ENCODE peak calls at places on chromosomes 6 and 20, in seven cellular contexts. One of them, this sample, is unnamed.

GRCh38 chr6:133394630-133395029 is 153.5 kb downstream of the EYA4 start:
- DNase-seq in AG04450: no peak
- DNase-seq in HFFc6: no peak
- DNase-seq in HFF-Myc: no peak
- DNase-seq in RWPE1: no peak
- DNase-seq in endothelial cell of umbilical vein: no peak
- DNase-seq in uterus: no peak
- DNase-seq in this sample: no peak

GRCh38 chr6:158076548-158076947 is 91.5 kb downstream of the SERAC1 start:
- DNase-seq in RWPE1: no peak
- DNase-seq in uterus: no peak
- DNase-seq in HFFc6: no peak
- DNase-seq in AG04450: no peak
- DNase-seq in endothelial cell of umbilical vein: no peak
- DNase-seq in HFF-Myc: no peak
- DNase-seq in this sample: no peak

GRCh38 chr6:159686697-159687096 is 6.3 kb downstream of the SOD2 start:
- DNase-seq in HFFc6: no peak
- DNase-seq in AG04450: no peak
- DNase-seq in uterus: no peak
- DNase-seq in RWPE1: no peak
- DNase-seq in endothelial cell of umbilical vein: no peak
- DNase-seq in HFF-Myc: no peak
- DNase-seq in this sample: no peak

GRCh38 chr20:5354871-5355270 is 38.1 kb upstream of the PROKR2 start:
- DNase-seq in AG04450: no peak
- DNase-seq in HFF-Myc: no peak
- DNase-seq in uterus: no peak
- DNase-seq in endothelial cell of umbilical vein: no peak
- DNase-seq in HFFc6: no peak
- DNase-seq in RWPE1: no peak
- DNase-seq in this sample: no peak

GRCh38 chr6:159065751-159066329 is 21.0 kb upstream of the TAGAP start:
- DNase-seq in AG04450: no peak
- DNase-seq in uterus: no peak
- DNase-seq in endothelial cell of umbilical vein: no peak
- DNase-seq in HFFc6: no peak
- DNase-seq in HFF-Myc: no peak
- DNase-seq in RWPE1: no peak
- DNase-seq in this sample: no peak

GRCh38 chr6:13407709-13408695 is 79.4 kb downstream of the GFOD1 start:
- DNase-seq in HFFc6: peak; percentile 74
- DNase-seq in endothelial cell of umbilical vein: no peak
- DNase-seq in uterus: no peak
- DNase-seq in HFF-Myc: no peak
- DNase-seq in AG04450: peak; percentile 54
- DNase-seq in RWPE1: peak; percentile 93
- DNase-seq in this sample: peak; percentile 41

GRCh38 chr6:41581381-41581991 is 35.3 kb downstream of the FOXP4 start:
- DNase-seq in uterus: peak; percentile 35
- DNase-seq in RWPE1: peak; percentile 79
- DNase-seq in endothelial cell of umbilical vein: peak; percentile 85
- DNase-seq in HFF-Myc: no peak
- DNase-seq in HFFc6: peak; percentile 86
- DNase-seq in AG04450: peak; percentile 59
- DNase-seq in this sample: no peak

GRCh38 chr6:26268659-26269402 is 96.2 kb upstream of the BTN3A2 start:
- DNase-seq in HFF-Myc: no peak
- DNase-seq in AG04450: no peak
- DNase-seq in endothelial cell of umbilical vein: no peak
- DNase-seq in RWPE1: peak; percentile 84
- DNase-seq in uterus: no peak
- DNase-seq in HFFc6: peak; percentile 57
- DNase-seq in this sample: no peak

GRCh38 chr6:296151-297122 is 4.2 kb downstream of the DUSP22 start:
- DNase-seq in HFF-Myc: no peak
- DNase-seq in endothelial cell of umbilical vein: peak; percentile 63
- DNase-seq in AG04450: no peak
- DNase-seq in RWPE1: no peak
- DNase-seq in HFFc6: no peak
- DNase-seq in uterus: no peak
- DNase-seq in this sample: no peak

GRCh38 chr20:40571625-40572024 is 117.4 kb downstream of the MAFB start:
- DNase-seq in RWPE1: no peak
- DNase-seq in endothelial cell of umbilical vein: no peak
- DNase-seq in HFF-Myc: no peak
- DNase-seq in uterus: no peak
- DNase-seq in AG04450: no peak
- DNase-seq in HFFc6: no peak
- DNase-seq in this sample: no peak

GRCh38 chr6:6993503-6994237 is 114.1 kb upstream of the RREB1 start:
- DNase-seq in RWPE1: no peak
- DNase-seq in endothelial cell of umbilical vein: no peak
- DNase-seq in HFFc6: no peak
- DNase-seq in uterus: no peak
- DNase-seq in AG04450: no peak
- DNase-seq in HFF-Myc: no peak
- DNase-seq in this sample: no peak

GRCh38 chr6:30264731-30265130 is 51.5 kb upstream of the TRIM26 start:
- DNase-seq in HFF-Myc: no peak
- DNase-seq in HFFc6: peak; percentile 20
- DNase-seq in endothelial cell of umbilical vein: no peak
- DNase-seq in RWPE1: no peak
- DNase-seq in uterus: no peak
- DNase-seq in AG04450: no peak
- DNase-seq in this sample: peak; percentile 33

GRCh38 chr6:131600696-131601095 is 27.3 kb downstream of the MED23 start:
- DNase-seq in RWPE1: no peak
- DNase-seq in AG04450: no peak
- DNase-seq in HFFc6: no peak
- DNase-seq in endothelial cell of umbilical vein: no peak
- DNase-seq in HFF-Myc: no peak
- DNase-seq in uterus: no peak
- DNase-seq in this sample: no peak

GRCh38 chr6:137218473-137218916 is 690 bp downstream of the IFNGR1 start:
- DNase-seq in uterus: no peak
- DNase-seq in HFFc6: peak; percentile 89
- DNase-seq in HFF-Myc: no peak
- DNase-seq in endothelial cell of umbilical vein: peak; percentile 59
- DNase-seq in AG04450: no peak
- DNase-seq in RWPE1: peak; percentile 61
- DNase-seq in this sample: no peak

GRCh38 chr6:53813801-53814200 is 19.0 kb downstream of the LRRC1 start:
- DNase-seq in HFF-Myc: no peak
- DNase-seq in AG04450: no peak
- DNase-seq in endothelial cell of umbilical vein: no peak
- DNase-seq in uterus: no peak
- DNase-seq in HFFc6: no peak
- DNase-seq in RWPE1: no peak
- DNase-seq in this sample: no peak

GRCh38 chr6:139759086-139759485 is 384.6 kb upstream of the CITED2 start:
- DNase-seq in AG04450: no peak
- DNase-seq in HFF-Myc: no peak
- DNase-seq in HFFc6: no peak
- DNase-seq in RWPE1: no peak
- DNase-seq in endothelial cell of umbilical vein: no peak
- DNase-seq in uterus: no peak
- DNase-seq in this sample: no peak

GRCh38 chr6:35152067-35152707 is 11.0 kb upstream of the TCP11 start:
- DNase-seq in RWPE1: no peak
- DNase-seq in AG04450: no peak
- DNase-seq in HFFc6: no peak
- DNase-seq in endothelial cell of umbilical vein: no peak
- DNase-seq in uterus: no peak
- DNase-seq in HFF-Myc: no peak
- DNase-seq in this sample: no peak

GRCh38 chr6:6164367-6164766 is 156.1 kb downstream of the F13A1 start:
- DNase-seq in RWPE1: no peak
- DNase-seq in HFF-Myc: no peak
- DNase-seq in HFFc6: no peak
- DNase-seq in uterus: no peak
- DNase-seq in endothelial cell of umbilical vein: no peak
- DNase-seq in AG04450: no peak
- DNase-seq in this sample: no peak

GRCh38 chr20:35715611-35716010 is 16.4 kb downstream of the ROMO1 start:
- DNase-seq in HFFc6: no peak
- DNase-seq in RWPE1: no peak
- DNase-seq in AG04450: no peak
- DNase-seq in HFF-Myc: no peak
- DNase-seq in uterus: no peak
- DNase-seq in endothelial cell of umbilical vein: no peak
- DNase-seq in this sample: no peak

GRCh38 chr6:1039191-1039590 is 272.7 kb upstream of the FOXQ1 start:
- DNase-seq in RWPE1: peak; percentile 76
- DNase-seq in AG04450: no peak
- DNase-seq in uterus: no peak
- DNase-seq in HFF-Myc: no peak
- DNase-seq in endothelial cell of umbilical vein: no peak
- DNase-seq in HFFc6: no peak
- DNase-seq in this sample: no peak

GRCh38 chr20:40646321-40647212 is 42.5 kb downstream of the MAFB start:
- DNase-seq in endothelial cell of umbilical vein: peak; percentile 64
- DNase-seq in AG04450: no peak
- DNase-seq in HFFc6: no peak
- DNase-seq in RWPE1: no peak
- DNase-seq in HFF-Myc: no peak
- DNase-seq in uterus: no peak
- DNase-seq in this sample: no peak

GRCh38 chr6:145891565-145891964 is 72.6 kb downstream of the SHPRH start:
- DNase-seq in HFF-Myc: no peak
- DNase-seq in RWPE1: no peak
- DNase-seq in HFFc6: peak; percentile 22
- DNase-seq in endothelial cell of umbilical vein: no peak
- DNase-seq in uterus: no peak
- DNase-seq in AG04450: no peak
- DNase-seq in this sample: peak; percentile 21

DNA sequence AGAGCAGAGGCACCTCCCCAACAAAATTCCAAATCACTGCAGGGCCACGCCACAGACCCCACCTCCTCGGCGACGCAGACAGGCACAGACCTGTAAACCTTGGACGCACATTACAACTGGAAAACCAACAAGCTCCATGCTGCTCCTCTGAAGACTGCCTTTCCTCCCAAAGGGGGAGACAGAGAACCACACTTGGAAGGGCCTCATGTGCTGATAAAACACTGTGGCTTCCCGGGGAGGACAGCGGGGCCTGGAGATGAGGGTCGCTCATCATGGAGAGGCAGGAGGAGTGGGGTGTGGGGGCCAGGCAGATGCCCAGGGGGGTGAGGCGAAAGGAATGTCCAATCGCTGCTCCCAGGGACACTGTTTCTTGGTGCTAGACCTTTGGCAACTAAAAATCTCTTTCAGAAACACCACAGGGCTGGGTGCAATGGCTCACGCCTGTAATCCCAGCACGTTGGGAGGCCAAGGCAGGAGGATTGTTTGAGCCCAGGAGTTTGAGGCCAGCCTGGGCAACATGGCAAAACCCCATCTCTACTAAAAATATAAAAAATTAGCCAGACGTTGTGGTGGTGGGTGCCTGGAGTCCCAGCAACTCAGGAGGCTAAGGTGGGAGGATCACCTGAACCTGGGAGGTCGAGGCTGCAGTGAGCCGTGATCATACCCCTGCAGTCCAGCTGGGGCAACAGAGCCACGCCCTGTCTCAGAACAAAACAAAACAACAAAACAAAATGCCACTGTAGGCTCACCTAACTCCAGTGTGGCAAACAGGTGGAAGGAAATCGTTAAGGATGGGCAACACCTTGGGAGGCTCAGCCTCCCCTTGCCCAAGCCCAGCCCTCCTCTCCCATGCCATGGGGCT is 53.8 kb downstream of the ABHD12 start:
- DNase-seq in AG04450: no peak
- DNase-seq in RWPE1: peak; percentile 73
- DNase-seq in HFFc6: peak; percentile 20
- DNase-seq in endothelial cell of umbilical vein: no peak
- DNase-seq in uterus: no peak
- DNase-seq in HFF-Myc: no peak
- DNase-seq in this sample: no peak
- TF ChIP-seq CTCF in AG04450: peak; percentile 59
- TF ChIP-seq CTCF in RWPE1: peak; percentile 79
- TF ChIP-seq CTCF in HFFc6: peak; percentile 63
- TF ChIP-seq CTCF in endothelial cell of umbilical vein: no peak
- TF ChIP-seq CTCF in uterus: no peak
- TF ChIP-seq CTCF in HFF-Myc: peak; percentile 48
- TF ChIP-seq CTCF in this sample: peak; percentile 49

DNA sequence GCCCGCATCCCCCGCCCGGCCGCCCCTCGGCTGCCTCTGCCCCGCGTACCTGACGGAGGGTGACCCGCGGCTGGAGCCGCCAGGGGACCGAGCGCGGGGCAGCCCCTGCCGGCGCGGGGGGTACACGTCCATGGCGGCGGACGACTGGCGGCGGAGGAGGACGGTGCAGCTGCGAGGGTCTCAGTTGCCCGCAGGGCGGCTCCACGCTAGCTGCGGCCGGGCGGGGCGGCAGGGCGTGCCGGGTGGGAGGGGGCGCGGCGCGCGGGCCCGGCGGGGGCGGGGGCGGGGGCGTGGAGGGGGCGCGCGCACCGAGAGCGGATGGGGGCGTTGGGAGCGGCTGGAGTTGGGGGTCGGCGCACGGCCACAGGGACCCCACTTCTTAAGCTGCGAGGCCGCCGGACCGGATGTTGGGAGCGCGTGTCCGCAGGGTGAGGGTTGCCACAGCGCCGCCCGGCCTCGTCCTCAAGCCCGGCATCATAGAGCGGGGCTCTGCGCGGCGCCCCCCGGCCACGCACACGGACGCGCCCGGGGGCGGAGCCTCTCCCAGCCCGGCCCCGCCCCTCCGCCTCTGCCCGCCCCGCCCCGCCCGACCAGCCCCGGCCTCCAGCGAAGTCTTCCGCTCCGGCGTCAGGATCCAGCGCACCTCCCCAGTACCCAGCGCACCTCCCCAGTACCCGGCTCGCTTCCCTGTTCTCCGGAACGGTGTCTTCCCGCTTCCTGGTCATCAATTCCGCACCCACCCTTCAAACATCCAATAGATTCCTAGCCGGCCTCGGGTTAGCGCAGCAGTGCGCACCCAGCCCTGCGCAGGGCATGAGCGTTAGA is at the start of gene DNAAF9:
- DNase-seq in RWPE1: peak; percentile 97
- DNase-seq in uterus: peak; percentile 73
- DNase-seq in endothelial cell of umbilical vein: peak; percentile 78
- DNase-seq in AG04450: no peak
- DNase-seq in HFF-Myc: peak; percentile 41
- DNase-seq in HFFc6: peak; percentile 56
- DNase-seq in this sample: no peak
- TF ChIP-seq CTCF in RWPE1: peak; percentile 60
- TF ChIP-seq CTCF in uterus: peak; percentile 35
- TF ChIP-seq CTCF in endothelial cell of umbilical vein: peak; percentile 55
- TF ChIP-seq CTCF in AG04450: no peak
- TF ChIP-seq CTCF in HFF-Myc: no peak
- TF ChIP-seq CTCF in HFFc6: peak; percentile 71
- TF ChIP-seq CTCF in this sample: peak; percentile 59

GRCh38 chr20:14622796-14623195 is 285.4 kb upstream of the FLRT3 start:
- DNase-seq in endothelial cell of umbilical vein: no peak
- DNase-seq in HFF-Myc: peak; percentile 10
- DNase-seq in RWPE1: peak; percentile 67
- DNase-seq in uterus: no peak
- DNase-seq in AG04450: no peak
- DNase-seq in HFFc6: no peak
- DNase-seq in this sample: no peak
- TF ChIP-seq CTCF in endothelial cell of umbilical vein: no peak
- TF ChIP-seq CTCF in HFF-Myc: peak; percentile 30
- TF ChIP-seq CTCF in RWPE1: no peak
- TF ChIP-seq CTCF in uterus: no peak
- TF ChIP-seq CTCF in AG04450: peak; percentile 26
- TF ChIP-seq CTCF in HFFc6: no peak
- TF ChIP-seq CTCF in this sample: no peak

GRCh38 chr20:8019178-8019997 is at the start of gene TMX4:
- DNase-seq in HFFc6: peak; percentile 94
- DNase-seq in RWPE1: peak; percentile 97
- DNase-seq in endothelial cell of umbilical vein: peak; percentile 97
- DNase-seq in uterus: peak; percentile 96
- DNase-seq in AG04450: peak; percentile 82
- DNase-seq in HFF-Myc: peak; percentile 87
- DNase-seq in this sample: peak; percentile 50
- TF ChIP-seq CTCF in HFFc6: peak; percentile 71
- TF ChIP-seq CTCF in RWPE1: peak; percentile 72
- TF ChIP-seq CTCF in endothelial cell of umbilical vein: peak; percentile 74
- TF ChIP-seq CTCF in uterus: peak; percentile 28
- TF ChIP-seq CTCF in AG04450: peak; percentile 6
- TF ChIP-seq CTCF in HFF-Myc: peak; percentile 34
- TF ChIP-seq CTCF in this sample: peak; percentile 50

This sample was measured in AG04449.